ENCODE peak calls at places on chromosomes 11 and 22, in seven cellular contexts. X is C1 segment of cervical spinal cord, G is kidney, U is aorta, Y is choroid plexus epithelial cell, Z is NCI-H2081 treated with DMSO at 0.1 percent for 48 hours, T is sigmoid colon. F is an unnamed sample.

GRCh38 chr11:8760896-8761295 is 78.3 kb downstream of the RPL27A start:
- DNase-seq in X (no peak), Z (no peak), Y (peak), U (no peak), G (no peak), T (peak), F (no peak)

GRCh38 chr11:47154738-47155570 is 21.7 kb downstream of the ARFGAP2 start:
- DNase-seq in X (no peak), U (peak), Z (no peak), Y (no peak), G (no peak), T (no peak), F (no peak)

GRCh38 chr11:67355794-67356550 is 2.6 kb upstream of the POLD4 start:
- DNase-seq in U (no peak), T (no peak), Z (no peak), Y (no peak), X (no peak), G (no peak), F (no peak)

GRCh38 chr11:132206993-132207392 is 836.6 kb downstream of the NTM start:
- DNase-seq in X (no peak), T (no peak), Z (no peak), U (no peak), G (no peak), Y (no peak), F (no peak)

GRCh38 chr11:96045622-96046456 is 121.9 kb upstream of the MTMR2 start:
- DNase-seq in X (no peak), Z (peak), U (peak), Y (peak), T (peak), G (peak), F (peak)

GRCh38 chr11:116136987-116137674 is 632.9 kb upstream of the CADM1 start:
- DNase-seq in G (no peak), U (no peak), Z (no peak), X (no peak), T (no peak), Y (no peak), F (no peak)

GRCh38 chr11:132913886-132914285 is 618.4 kb downstream of the OPCML start:
- DNase-seq in X (no peak), Z (no peak), G (no peak), T (no peak), U (no peak), Y (no peak), F (no peak)

GRCh38 chr22:27397948-27398330 is 403.6 kb downstream of the MN1 start:
- DNase-seq in U (no peak), T (peak), Z (no peak), X (no peak), G (peak), Y (peak), F (no peak)

GRCh38 chr11:73072935-73073481 is 69.1 kb downstream of the FCHSD2 start:
- DNase-seq in G (no peak), T (no peak), Y (peak), X (no peak), U (no peak), Z (no peak), F (no peak)

GRCh38 chr11:8913961-8914660 is 3.1 kb downstream of the AKIP1 start:
- DNase-seq in Y (peak), G (no peak), U (no peak), X (peak), T (no peak), Z (no peak), F (peak)

GRCh38 chr11:94330789-94331188 is 26.4 kb downstream of the IZUMO1R start:
- DNase-seq in G (no peak), Z (no peak), U (no peak), X (no peak), T (no peak), Y (no peak), F (no peak)

GRCh38 chr22:23253475-23254055 is 73.3 kb downstream of the BCR start:
- DNase-seq in G (no peak), T (no peak), Y (no peak), Z (no peak), U (no peak), X (no peak), F (no peak)

GRCh38 chr11:64887757-64888405 is 9.5 kb upstream of the EHD1 start:
- DNase-seq in U (peak), G (peak), X (peak), Z (no peak), T (peak), Y (peak), F (peak)

GRCh38 chr11:130645164-130645859 is 196.9 kb downstream of the ADAMTS15 start:
- DNase-seq in X (no peak), U (no peak), G (no peak), Z (no peak), Y (no peak), T (no peak), F (no peak)

GRCh38 chr22:40612291-40612740 is 24.2 kb downstream of the MRTFA start:
- DNase-seq in X (no peak), U (no peak), Y (no peak), Z (no peak), G (no peak), T (no peak), F (no peak)

GRCh38 chr22:23565942-23566715 is 14.0 kb downstream of the IGLL1 start:
- DNase-seq in Y (no peak), U (peak), Z (no peak), X (no peak), G (peak), T (peak), F (peak)

GRCh38 chr22:29129644-29130201 is 56.9 kb downstream of the KREMEN1 start:
- DNase-seq in T (peak), Y (no peak), U (no peak), G (no peak), Z (no peak), X (no peak), F (no peak)

GRCh38 chr22:44167501-44167900 is 13.2 kb upstream of the PARVG start:
- DNase-seq in G (peak), U (no peak), X (no peak), Z (no peak), T (no peak), Y (no peak), F (no peak)

GRCh38 chr22:31477329-31477728 is 12.3 kb downstream of the EIF4ENIF1 start:
- DNase-seq in U (no peak), X (no peak), T (no peak), G (no peak), Z (no peak), Y (no peak), F (no peak)

GRCh38 chr11:91163619-91164451 is 941.0 kb upstream of the CHORDC1 start:
- DNase-seq in Z (peak), G (no peak), T (no peak), X (no peak), U (no peak), Y (peak), F (no peak)

GRCh38 chr11:78205256-78205655 is 16.5 kb downstream of the USP35 start:
- DNase-seq in X (no peak), Z (no peak), U (peak), G (no peak), T (peak), Y (no peak), F (no peak)

GRCh38 chr22:19398206-19398605 is 33.3 kb downstream of the HIRA start:
- DNase-seq in Z (no peak), G (peak), Y (no peak), X (no peak), U (peak), T (no peak), F (no peak)

GRCh38 chr11:131511794-131512193 is 141.4 kb downstream of the NTM start:
- DNase-seq in Z (no peak), G (no peak), X (no peak), Y (peak), T (no peak), U (no peak), F (peak)

GRCh38 chr11:119706029-119706428 is 23.0 kb downstream of the NECTIN1 start:
- DNase-seq in G (no peak), U (no peak), T (no peak), Y (no peak), Z (no peak), X (no peak), F (no peak)

GRCh38 chr11:12449961-12450715 is 72.8 kb downstream of the PARVA start:
- DNase-seq in X (no peak), U (no peak), T (no peak), Y (peak), Z (no peak), G (no peak), F (no peak)

GRCh38 chr22:25495286-25495685 is 69.2 kb upstream of the GRK3 start:
- DNase-seq in T (no peak), G (no peak), X (no peak), Z (no peak), Y (peak), U (no peak), F (no peak)

GRCh38 chr11:125627236-125627910 is 2.4 kb downstream of the CHEK1 start:
- DNase-seq in G (no peak), Z (no peak), X (no peak), Y (peak), T (no peak), U (no peak), F (no peak)

GRCh38 chr11:46291441-46292143 is 14.1 kb downstream of the CREB3L1 start:
- DNase-seq in X (no peak), Z (no peak), T (peak), U (no peak), Y (peak), G (peak), F (no peak)

GRCh38 chr11:6637871-6638270 is 17.7 kb downstream of the DCHS1 start:
- DNase-seq in X (no peak), Y (peak), Z (no peak), T (peak), U (no peak), G (peak), F (no peak)

GRCh38 chr11:1502168-1502955 is 15.8 kb upstream of the MOB2 start:
- DNase-seq in Y (no peak), X (no peak), G (peak), U (peak), Z (no peak), T (no peak), F (no peak)

GRCh38 chr11:132451942-132452601 is 1080.2 kb downstream of the OPCML start:
- DNase-seq in T (no peak), G (no peak), U (no peak), Y (no peak), Z (no peak), X (no peak), F (peak)

GRCh38 chr22:28829358-28830181 is 29.2 kb upstream of the XBP1 start:
- DNase-seq in U (peak), T (peak), Y (peak), Z (no peak), X (peak), G (peak), F (peak)

GRCh38 chr11:20000393-20001134 is 159.7 kb downstream of the DBX1 start:
- DNase-seq in Z (peak), X (peak), G (no peak), Y (no peak), T (no peak), U (no peak), F (peak)

GRCh38 chr11:20360650-20361049 is 2.9 kb upstream of the HTATIP2 start:
- DNase-seq in Z (no peak), G (no peak), Y (peak), U (peak), T (no peak), X (no peak), F (no peak)

F was measured in H1.